ENCODE peak calls at places on chromosomes 12 and 14, in five cellular contexts. One of them, this sample, is unnamed.

GRCh38 chr14:64604854-64605253 is 55.1 kb downstream of the PPP1R36 start:
- DNase-seq in neural progenitor cell: no peak
- DNase-seq in dorsolateral prefrontal cortex: no peak
- DNase-seq in astrocyte of the spinal cord: no peak
- DNase-seq in CD4-positive, alpha-beta T cell: no peak
- DNase-seq in this sample: no peak

GRCh38 chr12:67929373-67929772 is 59.9 kb upstream of the IFNG-AS1 start:
- DNase-seq in CD4-positive, alpha-beta T cell: no peak
- DNase-seq in neural progenitor cell: no peak
- DNase-seq in astrocyte of the spinal cord: no peak
- DNase-seq in dorsolateral prefrontal cortex: no peak
- DNase-seq in this sample: no peak

GRCh38 chr12:21962821-21963220 is 21.6 kb upstream of the ABCC9 start:
- DNase-seq in astrocyte of the spinal cord: no peak
- DNase-seq in CD4-positive, alpha-beta T cell: no peak
- DNase-seq in neural progenitor cell: no peak
- DNase-seq in dorsolateral prefrontal cortex: no peak
- DNase-seq in this sample: no peak

GRCh38 chr14:29028973-29029582 is 262.5 kb downstream of the FOXG1 start:
- DNase-seq in neural progenitor cell: peak; percentile 73
- DNase-seq in astrocyte of the spinal cord: peak; percentile 6
- DNase-seq in dorsolateral prefrontal cortex: no peak
- DNase-seq in CD4-positive, alpha-beta T cell: no peak
- DNase-seq in this sample: peak; percentile 13

GRCh38 chr14:68094158-68094557 is 274.6 kb downstream of the RAD51B start:
- DNase-seq in dorsolateral prefrontal cortex: no peak
- DNase-seq in neural progenitor cell: no peak
- DNase-seq in CD4-positive, alpha-beta T cell: no peak
- DNase-seq in astrocyte of the spinal cord: peak; percentile 42
- DNase-seq in this sample: no peak

GRCh38 chr12:70467476-70467875 is 101.4 kb downstream of the KCNMB4 start:
- DNase-seq in astrocyte of the spinal cord: no peak
- DNase-seq in dorsolateral prefrontal cortex: no peak
- DNase-seq in neural progenitor cell: no peak
- DNase-seq in CD4-positive, alpha-beta T cell: no peak
- DNase-seq in this sample: no peak

GRCh38 chr14:99035712-99036593 is 236.0 kb downstream of the BCL11B start:
- DNase-seq in neural progenitor cell: peak; percentile 86
- DNase-seq in astrocyte of the spinal cord: peak; percentile 95
- DNase-seq in dorsolateral prefrontal cortex: peak; percentile 27
- DNase-seq in CD4-positive, alpha-beta T cell: no peak
- DNase-seq in this sample: peak; percentile 75

GRCh38 chr12:86134571-86134970 is 121.6 kb downstream of the MGAT4C start:
- DNase-seq in CD4-positive, alpha-beta T cell: no peak
- DNase-seq in dorsolateral prefrontal cortex: no peak
- DNase-seq in neural progenitor cell: no peak
- DNase-seq in astrocyte of the spinal cord: peak; percentile 16
- DNase-seq in this sample: peak; percentile 13

GRCh38 chr12:103924761-103925641 is 5.2 kb upstream of the HSP90B1 start:
- DNase-seq in astrocyte of the spinal cord: peak; percentile 94
- DNase-seq in dorsolateral prefrontal cortex: no peak
- DNase-seq in CD4-positive, alpha-beta T cell: no peak
- DNase-seq in neural progenitor cell: no peak
- DNase-seq in this sample: peak; percentile 81

GRCh38 chr14:65211341-65211987 is 109.1 kb upstream of the MAX start:
- DNase-seq in dorsolateral prefrontal cortex: no peak
- DNase-seq in CD4-positive, alpha-beta T cell: no peak
- DNase-seq in neural progenitor cell: no peak
- DNase-seq in astrocyte of the spinal cord: peak; percentile 78
- DNase-seq in this sample: peak; percentile 83

GRCh38 chr12:49673446-49674317 is 33.5 kb downstream of the FMNL3 start:
- DNase-seq in astrocyte of the spinal cord: peak; percentile 96
- DNase-seq in dorsolateral prefrontal cortex: peak; percentile 95
- DNase-seq in neural progenitor cell: peak; percentile 93
- DNase-seq in CD4-positive, alpha-beta T cell: no peak
- DNase-seq in this sample: peak; percentile 96

GRCh38 chr12:22993639-22994038 is 368.7 kb downstream of the ETNK1 start:
- DNase-seq in dorsolateral prefrontal cortex: no peak
- DNase-seq in CD4-positive, alpha-beta T cell: no peak
- DNase-seq in astrocyte of the spinal cord: peak; percentile 38
- DNase-seq in neural progenitor cell: no peak
- DNase-seq in this sample: no peak

GRCh38 chr14:31261859-31262739 is 54.5 kb upstream of the HECTD1 start:
- DNase-seq in astrocyte of the spinal cord: peak; percentile 52
- DNase-seq in dorsolateral prefrontal cortex: no peak
- DNase-seq in CD4-positive, alpha-beta T cell: no peak
- DNase-seq in neural progenitor cell: peak; percentile 35
- DNase-seq in this sample: peak; percentile 75

GRCh38 chr14:105203057-105203494 is 22.0 kb upstream of the NUDT14 start:
- DNase-seq in neural progenitor cell: peak; percentile 83
- DNase-seq in dorsolateral prefrontal cortex: peak; percentile 75
- DNase-seq in astrocyte of the spinal cord: peak; percentile 54
- DNase-seq in CD4-positive, alpha-beta T cell: peak; percentile 43
- DNase-seq in this sample: peak; percentile 60

GRCh38 chr14:49467091-49467490 is 119.1 kb downstream of the RPS29 start:
- DNase-seq in CD4-positive, alpha-beta T cell: no peak
- DNase-seq in astrocyte of the spinal cord: no peak
- DNase-seq in neural progenitor cell: no peak
- DNase-seq in dorsolateral prefrontal cortex: no peak
- DNase-seq in this sample: no peak
- TF ChIP-seq CTCF in CD4-positive, alpha-beta T cell: no peak
- TF ChIP-seq CTCF in astrocyte of the spinal cord: no peak
- TF ChIP-seq CTCF in neural progenitor cell: no peak
- TF ChIP-seq CTCF in dorsolateral prefrontal cortex: no peak
- TF ChIP-seq CTCF in this sample: no peak

GRCh38 chr12:613996-614726 is 49.1 kb downstream of the NINJ2 start:
- DNase-seq in dorsolateral prefrontal cortex: no peak
- DNase-seq in neural progenitor cell: peak; percentile 61
- DNase-seq in CD4-positive, alpha-beta T cell: peak; percentile 10
- DNase-seq in astrocyte of the spinal cord: peak; percentile 23
- DNase-seq in this sample: peak; percentile 14
- TF ChIP-seq CTCF in dorsolateral prefrontal cortex: peak; percentile 45
- TF ChIP-seq CTCF in neural progenitor cell: peak; percentile 48
- TF ChIP-seq CTCF in CD4-positive, alpha-beta T cell: peak; percentile 60
- TF ChIP-seq CTCF in astrocyte of the spinal cord: peak; percentile 58
- TF ChIP-seq CTCF in this sample: no peak

DNA sequence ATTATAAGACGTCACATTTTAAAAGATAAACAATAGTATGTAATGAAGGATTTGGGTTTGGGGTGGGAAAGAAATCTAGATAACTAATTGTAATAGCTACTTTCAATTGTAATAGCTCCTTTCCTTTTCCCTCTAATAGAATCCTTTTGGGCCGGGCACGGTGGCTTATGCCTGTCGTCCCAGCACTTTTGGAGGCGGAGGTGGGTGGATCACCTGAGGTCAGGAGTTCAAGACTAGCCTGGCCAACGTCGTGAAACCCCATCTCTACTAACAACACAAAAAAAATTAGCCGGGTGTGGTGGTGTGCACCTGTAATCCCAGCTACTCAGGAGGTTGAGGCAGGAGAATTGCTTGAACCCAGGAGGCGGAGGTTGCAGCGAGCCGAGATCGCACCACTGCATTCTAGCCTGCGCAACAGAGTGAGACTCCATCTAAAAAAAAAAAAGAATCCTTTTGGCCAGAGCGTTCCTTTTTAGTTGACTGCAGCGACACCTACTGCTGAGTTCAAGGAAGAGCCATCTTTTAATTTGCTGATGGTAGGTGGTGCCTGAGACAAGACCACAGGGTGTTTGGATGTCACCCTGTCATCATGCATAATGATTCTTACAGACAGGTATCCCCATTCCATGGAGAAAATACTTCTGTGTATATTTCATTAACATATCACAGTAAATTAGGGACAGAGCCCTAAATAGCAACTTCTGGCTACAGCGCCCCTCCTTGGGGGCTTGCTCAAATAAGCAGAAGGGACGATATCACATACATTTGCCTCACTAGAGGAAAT is 79.5 kb downstream of the ARMH4 start:
- DNase-seq in dorsolateral prefrontal cortex: peak; percentile 60
- DNase-seq in astrocyte of the spinal cord: peak; percentile 72
- DNase-seq in neural progenitor cell: peak; percentile 77
- DNase-seq in CD4-positive, alpha-beta T cell: peak; percentile 4
- DNase-seq in this sample: peak; percentile 88
- TF ChIP-seq CTCF in dorsolateral prefrontal cortex: peak; percentile 73
- TF ChIP-seq CTCF in astrocyte of the spinal cord: peak; percentile 75
- TF ChIP-seq CTCF in neural progenitor cell: peak; percentile 82
- TF ChIP-seq CTCF in CD4-positive, alpha-beta T cell: peak; percentile 68
- TF ChIP-seq CTCF in this sample: peak; percentile 80

GRCh38 chr12:39365364-39366001 is 77.4 kb downstream of the KIF21A start:
- DNase-seq in CD4-positive, alpha-beta T cell: no peak
- DNase-seq in dorsolateral prefrontal cortex: no peak
- DNase-seq in neural progenitor cell: no peak
- DNase-seq in astrocyte of the spinal cord: no peak
- DNase-seq in this sample: peak; percentile 39
- TF ChIP-seq CTCF in CD4-positive, alpha-beta T cell: no peak
- TF ChIP-seq CTCF in dorsolateral prefrontal cortex: peak; percentile 43
- TF ChIP-seq CTCF in neural progenitor cell: peak; percentile 23
- TF ChIP-seq CTCF in astrocyte of the spinal cord: no peak
- TF ChIP-seq CTCF in this sample: peak; percentile 27

DNA sequence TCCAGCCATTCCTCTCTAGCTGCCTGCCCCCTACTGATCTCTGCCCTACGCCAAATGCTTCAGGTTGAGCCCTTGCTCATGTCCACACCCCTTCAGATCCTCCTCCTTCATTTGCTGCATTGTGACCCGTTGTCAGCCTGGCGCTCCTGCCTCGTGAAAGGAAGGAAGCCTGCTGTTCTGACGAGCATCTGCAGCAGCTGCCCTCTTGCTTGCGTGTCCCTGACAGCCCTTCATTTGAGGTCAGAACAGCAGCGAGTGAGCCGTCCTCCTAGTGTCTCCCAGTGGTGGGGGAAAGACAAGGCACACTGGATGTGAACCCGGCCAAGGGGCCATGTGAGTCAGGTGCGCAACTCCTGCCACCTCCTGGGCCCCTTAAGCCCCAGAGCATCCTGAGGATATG is 3.0 kb upstream of the PIANP start:
- DNase-seq in dorsolateral prefrontal cortex: no peak
- DNase-seq in neural progenitor cell: peak; percentile 66
- DNase-seq in astrocyte of the spinal cord: no peak
- DNase-seq in CD4-positive, alpha-beta T cell: no peak
- DNase-seq in this sample: no peak
- TF ChIP-seq CTCF in dorsolateral prefrontal cortex: no peak
- TF ChIP-seq CTCF in neural progenitor cell: no peak
- TF ChIP-seq CTCF in astrocyte of the spinal cord: no peak
- TF ChIP-seq CTCF in CD4-positive, alpha-beta T cell: no peak
- TF ChIP-seq CTCF in this sample: no peak

GRCh38 chr12:12835378-12836145 is 22.4 kb downstream of the DDX47 start:
- DNase-seq in dorsolateral prefrontal cortex: no peak
- DNase-seq in neural progenitor cell: no peak
- DNase-seq in astrocyte of the spinal cord: peak; percentile 14
- DNase-seq in CD4-positive, alpha-beta T cell: no peak
- DNase-seq in this sample: peak; percentile 25

GRCh38 chr12:12839003-12839395 is 25.9 kb downstream of the DDX47 start:
- DNase-seq in neural progenitor cell: no peak
- DNase-seq in astrocyte of the spinal cord: no peak
- DNase-seq in CD4-positive, alpha-beta T cell: no peak
- DNase-seq in dorsolateral prefrontal cortex: no peak
- DNase-seq in this sample: no peak

GRCh38 chr12:12839886-12840285 is 26.7 kb downstream of the DDX47 start:
- DNase-seq in neural progenitor cell: no peak
- DNase-seq in dorsolateral prefrontal cortex: no peak
- DNase-seq in astrocyte of the spinal cord: peak; percentile 87
- DNase-seq in CD4-positive, alpha-beta T cell: no peak
- DNase-seq in this sample: peak; percentile 74

GRCh38 chr12:12836571-12836970 is 23.4 kb downstream of the DDX47 start:
- DNase-seq in dorsolateral prefrontal cortex: no peak
- DNase-seq in CD4-positive, alpha-beta T cell: no peak
- DNase-seq in astrocyte of the spinal cord: no peak
- DNase-seq in neural progenitor cell: no peak
- DNase-seq in this sample: no peak

GRCh38 chr12:12837025-12837872 is 24.1 kb downstream of the DDX47 start:
- DNase-seq in CD4-positive, alpha-beta T cell: no peak
- DNase-seq in dorsolateral prefrontal cortex: peak; percentile 4
- DNase-seq in neural progenitor cell: peak; percentile 57
- DNase-seq in astrocyte of the spinal cord: peak; percentile 83
- DNase-seq in this sample: peak; percentile 82
- TF ChIP-seq CTCF in CD4-positive, alpha-beta T cell: peak; percentile 69
- TF ChIP-seq CTCF in dorsolateral prefrontal cortex: peak; percentile 53
- TF ChIP-seq CTCF in neural progenitor cell: peak; percentile 73
- TF ChIP-seq CTCF in astrocyte of the spinal cord: peak; percentile 56
- TF ChIP-seq CTCF in this sample: peak; percentile 60

DNA sequence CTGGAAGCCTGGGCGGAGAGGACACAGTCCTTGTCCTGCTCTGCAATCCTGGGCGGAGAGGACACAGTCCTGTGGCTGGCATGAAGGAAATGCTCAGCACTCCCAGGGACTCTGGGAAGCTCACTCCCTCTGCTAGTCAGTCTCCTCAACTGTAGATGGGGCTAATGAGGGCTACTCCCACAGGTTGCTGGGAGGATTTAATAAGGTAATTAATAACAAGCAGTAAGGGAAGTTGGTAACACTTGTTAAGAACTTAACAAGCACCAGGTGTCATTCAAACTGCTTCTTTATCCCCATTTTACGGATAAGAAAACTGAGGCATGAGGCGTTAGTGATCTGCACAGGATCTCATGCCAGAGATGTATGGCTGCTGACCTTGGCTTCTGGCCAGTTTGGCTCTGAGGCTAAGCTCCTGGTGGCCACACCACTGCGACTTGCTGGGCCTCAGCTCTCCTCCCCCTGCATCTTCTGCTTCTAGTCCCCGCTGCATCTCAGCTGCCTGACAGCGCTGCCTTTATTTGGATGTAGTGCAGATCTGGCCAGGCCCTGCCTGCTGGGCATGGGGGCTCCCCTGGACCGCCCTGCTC is 54.1 kb upstream of the BEGAIN start:
- DNase-seq in astrocyte of the spinal cord: peak; percentile 12
- DNase-seq in neural progenitor cell: no peak
- DNase-seq in CD4-positive, alpha-beta T cell: no peak
- DNase-seq in dorsolateral prefrontal cortex: no peak
- DNase-seq in this sample: no peak
- TF ChIP-seq CTCF in astrocyte of the spinal cord: no peak
- TF ChIP-seq CTCF in neural progenitor cell: no peak
- TF ChIP-seq CTCF in CD4-positive, alpha-beta T cell: no peak
- TF ChIP-seq CTCF in dorsolateral prefrontal cortex: no peak
- TF ChIP-seq CTCF in this sample: no peak